ENCODE peak calls at places on chromosomes 11 and 22, in eight cellular contexts. M, C, X, D, J, Z, P and S are unnamed samples.

GRCh38 chr11:11563193-11563592 is 58.6 kb downstream of the GALNT18 start:
- DNase-seq in M (no peak), P (no peak), J (no peak), Z (no peak), D (no peak), C (no peak), X (no peak), S (no peak)

GRCh38 chr11:68503281-68503687 is 42.7 kb downstream of the PPP6R3 start:
- DNase-seq in P (no peak), M (no peak), D (no peak), C (no peak), J (peak), X (no peak), Z (no peak), S (no peak)

GRCh38 chr11:111976119-111976518 is 39.0 kb downstream of the DIXDC1 start:
- DNase-seq in C (no peak), X (no peak), M (no peak), Z (no peak), D (no peak), J (no peak), P (no peak), S (no peak)

GRCh38 chr22:27480487-27480886 is 321.1 kb downstream of the MN1 start:
- DNase-seq in C (no peak), Z (no peak), J (no peak), M (no peak), P (no peak), X (no peak), D (peak), S (no peak)

GRCh38 chr22:46721716-46722115 is 16.3 kb downstream of the CERK start:
- DNase-seq in M (no peak), P (no peak), Z (no peak), C (no peak), J (no peak), X (no peak), D (peak), S (no peak)

GRCh38 chr11:11416917-11417316 is 63.9 kb upstream of the CSNK2A3 start:
- DNase-seq in C (peak), J (peak), D (no peak), M (peak), P (no peak), X (no peak), Z (no peak), S (no peak)

GRCh38 chr22:49764151-49764581 is 63.5 kb downstream of the BRD1 start:
- DNase-seq in M (no peak), C (no peak), D (no peak), X (no peak), J (no peak), Z (no peak), P (no peak), S (no peak)

GRCh38 chr11:18705651-18706281 is 7.2 kb downstream of the TMEM86A start:
- DNase-seq in C (no peak), Z (peak), M (no peak), J (no peak), D (no peak), X (peak), P (no peak), S (no peak)

GRCh38 chr11:112318193-112318592 is 57.5 kb upstream of the PLET1 start:
- DNase-seq in Z (no peak), M (no peak), P (peak), D (peak), X (no peak), C (peak), J (peak), S (no peak)

GRCh38 chr11:114110948-114111347 is 51.4 kb downstream of the ZBTB16 start:
- DNase-seq in P (no peak), D (no peak), M (peak), J (no peak), Z (peak), X (peak), C (no peak), S (no peak)

GRCh38 chr22:36405221-36405631 is 17.5 kb upstream of the MYH9 start:
- DNase-seq in M (no peak), J (no peak), Z (no peak), D (no peak), X (no peak), P (no peak), C (no peak), S (no peak)

GRCh38 chr22:36406139-36406538 is 18.4 kb upstream of the MYH9 start:
- DNase-seq in Z (no peak), M (no peak), D (no peak), C (no peak), P (no peak), J (no peak), X (no peak), S (no peak)

GRCh38 chr22:36404436-36404835 is 16.7 kb upstream of the MYH9 start:
- DNase-seq in M (no peak), C (no peak), J (no peak), P (no peak), Z (no peak), X (no peak), D (no peak), S (no peak)

GRCh38 chr22:36406721-36407120 is 19.0 kb upstream of the MYH9 start:
- DNase-seq in J (no peak), Z (no peak), D (no peak), M (no peak), X (no peak), C (no peak), P (no peak), S (no peak)

GRCh38 chr22:36405671-36406070 is 17.9 kb upstream of the MYH9 start:
- DNase-seq in C (no peak), D (no peak), X (no peak), J (no peak), P (no peak), M (no peak), Z (no peak), S (no peak)
- TF ChIP-seq CTCF in C (no peak), D (no peak), X (no peak), J (no peak), P (no peak), M (no peak), Z (no peak), S (no peak)

GRCh38 chr11:62105611-62106245 is 18.1 kb upstream of the INCENP start:
- DNase-seq in J (peak), P (no peak), X (no peak), C (no peak), Z (no peak), D (no peak), M (no peak), S (no peak)
- H3K4me3 ChIP-seq in J (peak), P (peak), X (peak), C (peak), Z (no peak), D (no peak), M (peak), S (peak)

DNA sequence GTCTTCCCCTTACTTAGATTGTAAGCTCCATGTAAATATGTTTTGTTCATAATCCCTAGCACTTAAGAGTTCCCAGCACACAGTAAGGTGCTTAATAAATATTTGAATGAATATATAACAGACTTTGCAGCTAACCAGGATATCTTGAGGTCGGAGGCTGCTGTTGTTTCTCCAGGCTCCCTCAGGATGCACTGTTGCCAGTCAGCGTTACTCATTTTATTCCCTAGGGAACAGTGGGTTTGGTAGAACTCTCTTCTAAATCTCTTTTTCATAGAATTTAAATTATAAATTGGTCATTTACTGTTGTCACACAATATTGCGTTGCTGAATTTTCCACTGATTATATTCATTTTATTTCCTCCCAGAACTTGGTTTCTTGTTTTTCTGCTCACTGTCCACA is 995 bp upstream of the CAPRIN1 start:
- DNase-seq in X (no peak), J (peak), Z (no peak), C (no peak), D (no peak), P (no peak), M (no peak), S (no peak)
- H3K27ac ChIP-seq in X (peak), J (peak), Z (peak), C (peak), D (peak), P (peak), M (peak), S (peak)

GRCh38 chr11:130145975-130146776 is 13.4 kb upstream of the ST14 start:
- DNase-seq in Z (peak), P (no peak), X (no peak), D (peak), M (no peak), C (peak), J (no peak), S (no peak)
- TF ChIP-seq CTCF in Z (peak), P (peak), X (no peak), D (peak), M (no peak), C (no peak), J (no peak), S (no peak)

DNA sequence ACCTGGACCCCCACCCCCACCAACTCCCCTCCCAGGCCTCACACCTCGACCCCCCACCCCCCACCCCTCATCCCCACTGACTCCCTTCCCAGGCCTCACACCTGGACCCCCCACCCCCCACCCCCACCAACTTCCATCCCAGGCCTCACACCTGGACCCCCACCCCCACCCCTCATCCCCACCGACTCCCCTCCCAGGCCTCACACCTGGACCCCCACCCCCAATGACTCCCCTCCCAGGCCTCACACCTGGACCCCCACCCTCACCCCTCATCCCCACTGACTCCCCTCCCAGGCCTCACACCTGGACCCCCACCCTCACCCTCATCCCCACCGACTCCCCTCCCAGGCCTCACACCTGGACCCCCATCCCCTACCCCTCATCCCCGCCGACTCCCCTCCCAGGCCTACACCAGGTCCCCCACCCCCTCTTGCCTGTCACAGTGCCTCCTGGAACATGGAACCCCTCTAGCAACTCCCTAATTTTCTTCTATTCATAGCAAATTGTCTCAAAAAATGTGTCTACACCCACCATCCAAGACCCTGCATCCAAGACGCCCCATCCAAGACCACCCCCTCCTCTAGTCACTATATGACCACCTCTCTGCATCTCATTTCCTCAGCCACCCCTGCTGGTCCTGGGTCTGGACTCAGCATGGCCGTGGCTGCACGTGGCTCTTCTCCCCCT is 36.9 kb upstream of the BRSK2 start:
- DNase-seq in X (no peak), M (no peak), D (no peak), J (no peak), Z (no peak), C (no peak), P (no peak), S (no peak)
- H3K4me3 ChIP-seq in X (no peak), M (no peak), D (no peak), J (no peak), Z (no peak), C (no peak), P (no peak), S (no peak)

GRCh38 chr22:32830473-32830872 is 29.0 kb downstream of the TIMP3 start:
- DNase-seq in X (peak), C (no peak), Z (peak), J (no peak), P (no peak), D (no peak), M (no peak), S (no peak)

GRCh38 chr22:32828561-32828960 is 27.1 kb downstream of the TIMP3 start:
- DNase-seq in C (no peak), Z (no peak), P (no peak), M (no peak), D (no peak), X (no peak), J (no peak), S (no peak)

GRCh38 chr22:32828150-32828549 is 26.6 kb downstream of the TIMP3 start:
- DNase-seq in Z (no peak), M (no peak), P (no peak), C (no peak), D (no peak), J (no peak), X (no peak), S (no peak)

GRCh38 chr22:32830957-32831356 is 29.5 kb downstream of the TIMP3 start:
- DNase-seq in J (no peak), C (no peak), M (no peak), P (no peak), X (no peak), D (no peak), Z (no peak), S (no peak)

DNA sequence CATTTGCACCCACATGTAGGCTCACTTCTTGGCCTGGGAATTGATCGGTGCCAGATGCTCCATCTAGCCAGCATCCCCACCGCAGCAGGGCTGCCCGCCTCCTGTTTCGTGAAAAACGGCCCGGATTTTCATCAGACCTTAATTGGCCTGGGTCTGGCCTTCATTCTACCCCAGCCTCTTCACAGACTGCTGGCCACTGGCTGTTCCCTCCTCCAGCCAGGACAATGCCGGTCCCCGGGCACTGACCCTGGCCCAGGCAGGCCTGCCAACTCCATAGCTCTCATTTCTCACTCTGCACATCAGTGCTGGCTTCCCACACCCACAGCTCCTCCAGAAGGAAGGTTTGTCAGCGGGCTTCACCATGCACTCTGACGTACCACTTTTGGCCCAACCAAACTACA is 27.9 kb downstream of the TIMP3 start:
- DNase-seq in C (no peak), Z (no peak), P (no peak), X (no peak), M (no peak), J (no peak), D (no peak), S (no peak)
- H3K27ac ChIP-seq in C (no peak), Z (no peak), P (peak), X (no peak), M (peak), J (no peak), D (no peak), S (no peak)